ENCODE peak calls at places on chromosomes 6 and 20, in five cellular contexts. A is left ventricle myocardium inferior; M is AG08396; J is activated naive CD4-positive, alpha-beta T cell treated with anti-CD3 and anti-CD28 coated beads for 36 hours; L is CD4-positive, alpha-beta T cell. Q is an unnamed sample.

GRCh38 chr20:56689318-56689717 is 60.2 kb downstream of the TFAP2C start:
- DNase-seq in A (no peak), M (peak), J (no peak), L (no peak), Q (no peak)

GRCh38 chr6:136782021-136782770 is 10.1 kb downstream of the MAP3K5 start:
- DNase-seq in A (no peak), M (no peak), J (no peak), L (no peak), Q (no peak)

GRCh38 chr6:137978252-137978896 is 111.3 kb downstream of the TNFAIP3 start:
- DNase-seq in A (no peak), M (no peak), J (peak), L (no peak), Q (no peak)

GRCh38 chr6:141726158-141726557 is 406.6 kb upstream of the GJE1 start:
- DNase-seq in A (no peak), M (no peak), J (no peak), L (no peak), Q (no peak)

GRCh38 chr20:23340524-23340923 is 10.1 kb upstream of the NXT1 start:
- DNase-seq in A (peak), M (peak), J (peak), L (no peak), Q (no peak)

GRCh38 chr6:168084465-168085160 is 5.6 kb upstream of the FRMD1 start:
- DNase-seq in A (no peak), M (no peak), J (no peak), L (no peak), Q (no peak)

GRCh38 chr6:142378138-142378875 is 76.5 kb downstream of the ADGRG6 start:
- DNase-seq in A (no peak), M (no peak), J (no peak), L (no peak), Q (no peak)

GRCh38 chr6:120031837-120032236 is 682.3 kb upstream of the MAN1A1 start:
- DNase-seq in A (no peak), M (no peak), J (no peak), L (no peak), Q (no peak)

GRCh38 chr20:17648782-17649730 is 33.0 kb downstream of the RRBP1 start:
- DNase-seq in A (no peak), M (no peak), J (peak), L (peak), Q (no peak)

GRCh38 chr20:36585410-36586125 is 12.2 kb downstream of the TGIF2 start:
- DNase-seq in A (no peak), M (no peak), J (no peak), L (no peak), Q (no peak)

GRCh38 chr6:11126876-11127275 is 15.4 kb upstream of the ERVFRD-1 start:
- DNase-seq in A (no peak), M (no peak), J (no peak), L (no peak), Q (no peak)

GRCh38 chr6:167827062-167827587 is 414 bp downstream of the AFDN start:
- DNase-seq in A (peak), M (peak), J (no peak), L (no peak), Q (no peak)

GRCh38 chr6:11491998-11492397 is 45.6 kb upstream of the TMEM170B start:
- DNase-seq in A (no peak), M (no peak), J (peak), L (no peak), Q (no peak)

GRCh38 chr6:115969207-115969929 is 91.3 kb downstream of the FRK start:
- DNase-seq in A (no peak), M (peak), J (no peak), L (no peak), Q (no peak)

GRCh38 chr6:157228421-157229218 is 94.7 kb downstream of the TMEM242 start:
- DNase-seq in A (no peak), M (no peak), J (no peak), L (no peak), Q (no peak)

GRCh38 chr6:89887452-89888137 is 6.7 kb upstream of the GJA10 start:
- DNase-seq in A (no peak), M (peak), J (peak), L (no peak), Q (peak)

GRCh38 chr6:152378154-152378553 is 259.0 kb downstream of the SYNE1 start:
- DNase-seq in A (no peak), M (no peak), J (no peak), L (no peak), Q (no peak)

GRCh38 chr6:64250126-64250525 is 614.5 kb downstream of the PHF3 start:
- DNase-seq in A (no peak), M (peak), J (no peak), L (no peak), Q (no peak)

GRCh38 chr6:73207221-73207837 is 18.0 kb downstream of the KHDC1L start:
- DNase-seq in A (no peak), M (no peak), J (no peak), L (no peak), Q (no peak)

GRCh38 chr6:164897523-164898094 is 411.8 kb downstream of the C6orf118 start:
- DNase-seq in A (no peak), M (no peak), J (no peak), L (no peak), Q (no peak)

GRCh38 chr6:31659649-31660223 is 842 bp downstream of the C6orf47 start:
- DNase-seq in A (no peak), M (peak), J (peak), L (no peak), Q (no peak)

GRCh38 chr6:170189236-170189635 is 101.6 kb downstream of the DLL1 start:
- DNase-seq in A (no peak), M (no peak), J (no peak), L (no peak), Q (peak)

GRCh38 chr6:26157150-26157837 is 70.1 kb downstream of the HFE start:
- DNase-seq in A (peak), M (peak), J (peak), L (peak), Q (peak)